ENCODE peak calls at places on chromosomes 5 and 9, in ten cellular contexts. M is NCI-H1436; I is left lobe of liver; W is Daoy; K is NCI-H1092 treated with DMSO at 0.1 percent for 48 hours; B is RWPE1; U is stimulated activated CD4-positive, alpha-beta T cell treated with anti-CD3 and anti-CD28 coated beads, Interleukin-15, amount 100 ng/mL, for 1 hour; Y is astrocyte of the spinal cord; A is HuH-7; J is MCF 10A. Z is an unnamed sample.

GRCh38 chr9:74824654-74825053 is 63.1 kb downstream of the TRPM6 start:
- DNase-seq in M (no peak), I (no peak), W (peak; percentile 29), K (no peak), B (no peak), U (no peak), Y (peak; percentile 34), A (no peak), J (peak; percentile 97), Z (no peak)

GRCh38 chr9:37215456-37216229 is 95.3 kb downstream of the ZCCHC7 start:
- DNase-seq in M (peak; percentile 24), I (no peak), W (no peak), K (no peak), B (peak; percentile 57), U (no peak), Y (no peak), A (no peak), J (peak; percentile 11), Z (no peak)

GRCh38 chr9:131404581-131404980 is 10.7 kb downstream of the PRRC2B start:
- DNase-seq in M (no peak), I (no peak), W (no peak), K (no peak), B (no peak), U (no peak), Y (peak; percentile 53), A (no peak), J (no peak), Z (no peak)

GRCh38 chr5:142770650-142771609 is 753 bp downstream of the ARHGAP26 start:
- DNase-seq in M (peak; percentile 41), I (peak; percentile 67), W (peak; percentile 82), K (peak; percentile 50), B (peak; percentile 54), U (peak; percentile 28), Y (peak; percentile 39), A (peak; percentile 39), J (peak; percentile 49), Z (peak; percentile 78)

GRCh38 chr5:35436441-35437057 is 181.1 kb upstream of the SPEF2 start:
- DNase-seq in M (peak; percentile 15), I (no peak), W (peak; percentile 13), K (peak; percentile 36), B (peak; percentile 34), U (no peak), Y (peak; percentile 11), A (peak; percentile 29), J (peak; percentile 77), Z (no peak)

GRCh38 chr9:126623667-126624452 is 10.1 kb downstream of the LMX1B start:
- DNase-seq in M (no peak), I (no peak), W (no peak), K (no peak), B (no peak), U (no peak), Y (no peak), A (no peak), J (no peak), Z (no peak)

GRCh38 chr5:157198277-157199058 is 17.8 kb downstream of the ITK start:
- DNase-seq in M (no peak), I (no peak), W (peak; percentile 10), K (no peak), B (no peak), U (no peak), Y (no peak), A (no peak), J (no peak), Z (no peak)

GRCh38 chr5:65261499-65261898 is 220.2 kb downstream of the ADAMTS6 start:
- DNase-seq in M (no peak), I (no peak), W (peak; percentile 46), K (no peak), B (no peak), U (no peak), Y (no peak), A (no peak), J (no peak), Z (no peak)

GRCh38 chr5:175524211-175524610 is 45.9 kb downstream of the SFXN1 start:
- DNase-seq in M (no peak), I (no peak), W (no peak), K (no peak), B (no peak), U (no peak), Y (no peak), A (no peak), J (no peak), Z (no peak)

GRCh38 chr9:134891016-134891589 is 10.5 kb downstream of the FCN2 start:
- DNase-seq in M (no peak), I (peak; percentile 39), W (peak; percentile 5), K (no peak), B (peak; percentile 49), U (no peak), Y (no peak), A (no peak), J (no peak), Z (peak; percentile 43)

GRCh38 chr9:34085581-34086500 is 37.2 kb upstream of the UBAP2 start:
- DNase-seq in M (no peak), I (no peak), W (no peak), K (no peak), B (no peak), U (no peak), Y (no peak), A (no peak), J (no peak), Z (no peak)

GRCh38 chr9:69674741-69675438 is 2.7 kb upstream of the APBA1 start:
- DNase-seq in M (no peak), I (no peak), W (peak; percentile 67), K (no peak), B (peak; percentile 47), U (no peak), Y (peak; percentile 81), A (no peak), J (peak; percentile 40), Z (no peak)

GRCh38 chr5:10333154-10334006 is 20.1 kb upstream of the MARCHF6 start:
- DNase-seq in M (no peak), I (peak; percentile 61), W (peak; percentile 38), K (no peak), B (no peak), U (no peak), Y (no peak), A (no peak), J (no peak), Z (peak; percentile 69)

GRCh38 chr5:99600952-99601351 is 672.1 kb upstream of the CHD1 start:
- DNase-seq in M (no peak), I (no peak), W (no peak), K (no peak), B (no peak), U (no peak), Y (peak; percentile 74), A (no peak), J (no peak), Z (no peak)

Z was measured in sciatic nerve.